ENCODE peak calls at places on chromosomes 3 and 15, in nine cellular contexts. One of them, this sample, is unnamed.
A peak's percentile ranks its signal among the peaks of the same experiment; 100 is the strongest.

GRCh38 chr15:100245496-100245838 is 96.3 kb downstream of the ADAMTS17 start:
- DNase-seq in HCT116: no peak
- DNase-seq in testis: no peak
- DNase-seq in transverse colon: no peak
- DNase-seq in sigmoid colon: no peak
- DNase-seq in uterus: no peak
- DNase-seq in K562: no peak
- DNase-seq in heart left ventricle: no peak
- DNase-seq in body of pancreas: no peak
- DNase-seq in this sample: no peak

GRCh38 chr3:114314259-114314658 is 20.4 kb downstream of the TIGIT start:
- DNase-seq in uterus: no peak
- DNase-seq in heart left ventricle: no peak
- DNase-seq in sigmoid colon: no peak
- DNase-seq in K562: no peak
- DNase-seq in transverse colon: no peak
- DNase-seq in testis: no peak
- DNase-seq in HCT116: no peak
- DNase-seq in body of pancreas: no peak
- DNase-seq in this sample: no peak

GRCh38 chr3:123602325-123602724 is 17.5 kb upstream of the HACD2 start:
- DNase-seq in heart left ventricle: no peak
- DNase-seq in body of pancreas: peak; percentile 13
- DNase-seq in sigmoid colon: no peak
- DNase-seq in uterus: no peak
- DNase-seq in transverse colon: no peak
- DNase-seq in testis: no peak
- DNase-seq in K562: peak; percentile 44
- DNase-seq in HCT116: peak; percentile 69
- DNase-seq in this sample: peak; percentile 75

GRCh38 chr3:136535906-136536305 is 216.3 kb downstream of the STAG1 start:
- DNase-seq in HCT116: no peak
- DNase-seq in body of pancreas: no peak
- DNase-seq in K562: no peak
- DNase-seq in sigmoid colon: no peak
- DNase-seq in testis: no peak
- DNase-seq in heart left ventricle: no peak
- DNase-seq in uterus: no peak
- DNase-seq in transverse colon: no peak
- DNase-seq in this sample: no peak

GRCh38 chr3:130787422-130788068 is 40.9 kb upstream of the PIK3R4 start:
- DNase-seq in testis: no peak
- DNase-seq in transverse colon: no peak
- DNase-seq in sigmoid colon: no peak
- DNase-seq in heart left ventricle: no peak
- DNase-seq in HCT116: no peak
- DNase-seq in K562: peak; percentile 58
- DNase-seq in body of pancreas: no peak
- DNase-seq in uterus: no peak
- DNase-seq in this sample: no peak

GRCh38 chr3:149879872-149880271 is 66.9 kb downstream of the RNF13 start:
- DNase-seq in transverse colon: peak; percentile 39
- DNase-seq in heart left ventricle: peak; percentile 29
- DNase-seq in body of pancreas: peak; percentile 46
- DNase-seq in K562: peak; percentile 55
- DNase-seq in HCT116: peak; percentile 24
- DNase-seq in uterus: peak; percentile 31
- DNase-seq in sigmoid colon: peak; percentile 71
- DNase-seq in testis: peak; percentile 77
- DNase-seq in this sample: peak; percentile 42

GRCh38 chr15:98997755-98998154 is 9.8 kb downstream of the PGPEP1L start:
- DNase-seq in uterus: no peak
- DNase-seq in K562: no peak
- DNase-seq in transverse colon: no peak
- DNase-seq in sigmoid colon: no peak
- DNase-seq in testis: no peak
- DNase-seq in HCT116: no peak
- DNase-seq in heart left ventricle: no peak
- DNase-seq in body of pancreas: no peak
- DNase-seq in this sample: no peak

GRCh38 chr3:32334675-32335074 is 57.0 kb upstream of the CMTM7 start:
- DNase-seq in K562: peak; percentile 18
- DNase-seq in testis: no peak
- DNase-seq in uterus: no peak
- DNase-seq in body of pancreas: no peak
- DNase-seq in heart left ventricle: no peak
- DNase-seq in transverse colon: no peak
- DNase-seq in sigmoid colon: no peak
- DNase-seq in HCT116: no peak
- DNase-seq in this sample: no peak

GRCh38 chr3:150299221-150299620 is 108.9 kb upstream of the TSC22D2 start:
- DNase-seq in HCT116: no peak
- DNase-seq in sigmoid colon: no peak
- DNase-seq in K562: no peak
- DNase-seq in uterus: no peak
- DNase-seq in testis: no peak
- DNase-seq in transverse colon: no peak
- DNase-seq in body of pancreas: no peak
- DNase-seq in heart left ventricle: no peak
- DNase-seq in this sample: no peak

GRCh38 chr3:107921083-107921482 is 169.7 kb downstream of the CD47 start:
- DNase-seq in transverse colon: no peak
- DNase-seq in testis: no peak
- DNase-seq in sigmoid colon: no peak
- DNase-seq in body of pancreas: no peak
- DNase-seq in HCT116: no peak
- DNase-seq in uterus: no peak
- DNase-seq in heart left ventricle: no peak
- DNase-seq in K562: no peak
- DNase-seq in this sample: no peak

GRCh38 chr15:30929982-30930381 is 26.3 kb downstream of the FAN1 start:
- DNase-seq in K562: no peak
- DNase-seq in HCT116: no peak
- DNase-seq in uterus: no peak
- DNase-seq in body of pancreas: no peak
- DNase-seq in heart left ventricle: no peak
- DNase-seq in testis: no peak
- DNase-seq in sigmoid colon: no peak
- DNase-seq in transverse colon: no peak
- DNase-seq in this sample: no peak

GRCh38 chr3:98775459-98775858 is 12.3 kb downstream of the ST3GAL6 start:
- DNase-seq in sigmoid colon: no peak
- DNase-seq in body of pancreas: no peak
- DNase-seq in K562: no peak
- DNase-seq in testis: no peak
- DNase-seq in transverse colon: no peak
- DNase-seq in heart left ventricle: no peak
- DNase-seq in HCT116: no peak
- DNase-seq in uterus: no peak
- DNase-seq in this sample: no peak

GRCh38 chr3:69052567-69052898 is 400 bp upstream of the TMF1 start:
- DNase-seq in heart left ventricle: no peak
- DNase-seq in uterus: no peak
- DNase-seq in HCT116: no peak
- DNase-seq in transverse colon: no peak
- DNase-seq in testis: no peak
- DNase-seq in K562: no peak
- DNase-seq in sigmoid colon: no peak
- DNase-seq in body of pancreas: no peak
- DNase-seq in this sample: no peak

GRCh38 chr3:69048990-69049389 is 3.1 kb downstream of the TMF1 start:
- DNase-seq in transverse colon: no peak
- DNase-seq in HCT116: no peak
- DNase-seq in uterus: no peak
- DNase-seq in body of pancreas: no peak
- DNase-seq in sigmoid colon: no peak
- DNase-seq in testis: no peak
- DNase-seq in K562: no peak
- DNase-seq in heart left ventricle: no peak
- DNase-seq in this sample: no peak

GRCh38 chr3:69051796-69052566 is at the start of gene TMF1:
- DNase-seq in heart left ventricle: peak; percentile 97
- DNase-seq in uterus: peak; percentile 99
- DNase-seq in HCT116: peak; percentile 98
- DNase-seq in sigmoid colon: peak; percentile 99
- DNase-seq in K562: peak; percentile 96
- DNase-seq in testis: peak; percentile 99
- DNase-seq in body of pancreas: peak; percentile 100
- DNase-seq in transverse colon: peak; percentile 98
- DNase-seq in this sample: no peak
- TF ChIP-seq POLR2A in heart left ventricle: peak; percentile 68
- TF ChIP-seq POLR2A in uterus: peak; percentile 83
- TF ChIP-seq POLR2A in HCT116: no peak
- TF ChIP-seq POLR2A in sigmoid colon: peak; percentile 79
- TF ChIP-seq POLR2A in K562: peak; percentile 76
- TF ChIP-seq POLR2A in testis: peak; percentile 61
- TF ChIP-seq POLR2A in body of pancreas: peak; percentile 93
- TF ChIP-seq POLR2A in transverse colon: peak; percentile 91
- TF ChIP-seq POLR2A in this sample: peak; percentile 93

DNA sequence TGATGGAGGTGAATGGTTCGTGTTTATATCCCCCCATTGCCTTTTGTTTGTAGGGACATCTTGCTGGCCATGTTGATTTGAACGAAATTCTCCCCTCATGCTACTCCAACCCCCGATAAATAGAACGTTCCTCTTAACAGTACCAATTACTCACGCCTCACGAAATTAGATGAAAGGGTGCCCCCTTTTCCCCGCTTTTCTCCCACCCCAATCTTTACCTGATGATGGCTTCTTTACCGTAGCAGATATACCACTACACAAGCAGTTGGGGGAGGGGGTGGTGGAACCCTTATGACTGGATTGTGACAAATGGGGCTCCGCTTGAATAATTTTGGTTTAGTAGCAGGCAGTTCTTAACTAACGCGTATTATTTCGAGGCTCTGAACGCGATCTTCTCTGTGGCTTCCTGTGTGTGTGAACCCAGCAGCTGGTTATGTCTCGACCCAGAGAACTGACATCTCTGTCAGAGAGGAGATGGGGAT is 1.1 kb downstream of the PIAS1 start:
- DNase-seq in uterus: no peak
- DNase-seq in heart left ventricle: no peak
- DNase-seq in K562: peak; percentile 57
- DNase-seq in transverse colon: peak; percentile 30
- DNase-seq in HCT116: no peak
- DNase-seq in sigmoid colon: no peak
- DNase-seq in testis: peak; percentile 62
- DNase-seq in body of pancreas: peak; percentile 45
- DNase-seq in this sample: peak; percentile 60
- TF ChIP-seq POLR2A in uterus: no peak
- TF ChIP-seq POLR2A in heart left ventricle: no peak
- TF ChIP-seq POLR2A in K562: no peak
- TF ChIP-seq POLR2A in transverse colon: no peak
- TF ChIP-seq POLR2A in HCT116: no peak
- TF ChIP-seq POLR2A in sigmoid colon: no peak
- TF ChIP-seq POLR2A in testis: no peak
- TF ChIP-seq POLR2A in body of pancreas: no peak
- TF ChIP-seq POLR2A in this sample: no peak

GRCh38 chr3:102665183-102665582 is 230.4 kb downstream of the ZPLD1 start:
- DNase-seq in sigmoid colon: no peak
- DNase-seq in HCT116: no peak
- DNase-seq in uterus: no peak
- DNase-seq in K562: no peak
- DNase-seq in testis: no peak
- DNase-seq in heart left ventricle: no peak
- DNase-seq in body of pancreas: no peak
- DNase-seq in transverse colon: no peak
- DNase-seq in this sample: no peak
- TF ChIP-seq POLR2A in sigmoid colon: no peak
- TF ChIP-seq POLR2A in HCT116: no peak
- TF ChIP-seq POLR2A in uterus: no peak
- TF ChIP-seq POLR2A in K562: no peak
- TF ChIP-seq POLR2A in testis: no peak
- TF ChIP-seq POLR2A in heart left ventricle: no peak
- TF ChIP-seq POLR2A in body of pancreas: no peak
- TF ChIP-seq POLR2A in transverse colon: no peak
- TF ChIP-seq POLR2A in this sample: no peak

GRCh38 chr3:48991851-48992545 is 2.0 kb downstream of the P4HTM start:
- DNase-seq in HCT116: no peak
- DNase-seq in sigmoid colon: no peak
- DNase-seq in testis: no peak
- DNase-seq in transverse colon: no peak
- DNase-seq in heart left ventricle: no peak
- DNase-seq in K562: no peak
- DNase-seq in uterus: no peak
- DNase-seq in body of pancreas: no peak
- DNase-seq in this sample: no peak

GRCh38 chr3:48993834-48994233 is 3.8 kb downstream of the P4HTM start:
- DNase-seq in heart left ventricle: no peak
- DNase-seq in testis: no peak
- DNase-seq in transverse colon: no peak
- DNase-seq in sigmoid colon: no peak
- DNase-seq in uterus: no peak
- DNase-seq in HCT116: no peak
- DNase-seq in K562: no peak
- DNase-seq in body of pancreas: no peak
- DNase-seq in this sample: no peak

GRCh38 chr3:48990636-48991421 is 788 bp downstream of the P4HTM start:
- DNase-seq in heart left ventricle: no peak
- DNase-seq in K562: no peak
- DNase-seq in HCT116: no peak
- DNase-seq in sigmoid colon: no peak
- DNase-seq in uterus: no peak
- DNase-seq in testis: peak; percentile 69
- DNase-seq in transverse colon: peak; percentile 39
- DNase-seq in body of pancreas: peak; percentile 28
- DNase-seq in this sample: peak; percentile 70

GRCh38 chr3:48989126-48989795 is 780 bp upstream of the P4HTM start:
- DNase-seq in body of pancreas: no peak
- DNase-seq in uterus: peak; percentile 49
- DNase-seq in sigmoid colon: no peak
- DNase-seq in heart left ventricle: no peak
- DNase-seq in transverse colon: no peak
- DNase-seq in HCT116: no peak
- DNase-seq in K562: no peak
- DNase-seq in testis: no peak
- DNase-seq in this sample: peak; percentile 54

DNA sequence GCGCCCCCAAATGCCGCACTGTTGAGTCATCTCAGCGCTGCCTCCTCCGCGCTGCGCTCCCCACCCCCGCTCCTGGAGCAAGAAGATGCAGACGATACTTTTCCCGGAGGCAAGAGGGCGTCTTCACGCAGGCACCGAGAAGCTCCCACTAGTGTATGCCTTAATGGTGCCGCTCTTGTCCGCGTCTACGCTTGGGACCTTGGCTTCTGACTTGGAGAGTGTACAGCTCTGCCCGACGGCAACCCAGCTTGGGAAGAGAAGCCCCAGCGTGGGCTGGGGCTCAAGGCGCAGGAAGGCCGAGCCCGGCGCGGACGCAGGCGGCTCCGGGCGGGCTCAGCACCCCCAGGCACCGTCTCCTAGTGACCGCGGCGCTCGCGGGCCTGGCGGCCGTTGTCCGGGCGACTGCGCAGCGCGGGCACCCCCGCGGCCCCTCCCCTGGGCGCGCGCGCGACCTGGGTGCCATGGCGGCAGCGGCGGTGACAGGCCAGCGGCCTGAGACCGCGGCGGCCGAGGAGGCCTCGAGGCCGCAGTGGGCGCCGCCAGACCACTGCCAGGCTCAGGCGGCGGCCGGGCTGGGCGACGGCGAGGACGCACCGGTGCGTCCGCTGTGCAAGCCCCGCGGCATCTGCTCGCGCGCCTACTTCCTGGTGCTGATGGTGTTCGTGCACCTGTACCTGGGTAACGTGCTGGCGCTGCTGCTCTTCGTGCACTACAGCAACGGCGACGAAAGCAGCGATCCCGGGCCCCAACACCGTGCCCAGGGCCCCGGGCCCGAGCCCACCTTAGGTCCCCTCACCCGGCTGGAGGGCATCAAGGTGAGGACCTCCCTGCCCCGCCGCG is at the start of gene P4HTM:
- DNase-seq in uterus: peak; percentile 94
- DNase-seq in HCT116: peak; percentile 72
- DNase-seq in heart left ventricle: peak; percentile 88
- DNase-seq in body of pancreas: peak; percentile 82
- DNase-seq in sigmoid colon: peak; percentile 97
- DNase-seq in K562: peak; percentile 88
- DNase-seq in transverse colon: peak; percentile 87
- DNase-seq in testis: peak; percentile 92
- DNase-seq in this sample: peak; percentile 94
- TF ChIP-seq POLR2A in uterus: peak; percentile 76
- TF ChIP-seq POLR2A in HCT116: peak; percentile 85
- TF ChIP-seq POLR2A in heart left ventricle: peak; percentile 51
- TF ChIP-seq POLR2A in body of pancreas: peak; percentile 66
- TF ChIP-seq POLR2A in sigmoid colon: peak; percentile 71
- TF ChIP-seq POLR2A in K562: no peak
- TF ChIP-seq POLR2A in transverse colon: peak; percentile 68
- TF ChIP-seq POLR2A in testis: no peak
- TF ChIP-seq POLR2A in this sample: peak; percentile 89

This sample was measured in erythroblast.